ENCODE peak calls at places on chromosomes 12 and 14, in four cellular contexts. L is H54, U is AML-193, Y is nucleus accumbens. F is an unnamed sample.
A peak's percentile ranks its signal among the peaks of the same experiment; 100 is the strongest.

GRCh38 chr12:105982022-105982421 is 156.7 kb downstream of the NUAK1 start:
- DNase-seq in L (no peak), U (no peak), Y (no peak), F (no peak)

GRCh38 chr14:52464175-52464574 is 88.1 kb downstream of the TXNDC16 start:
- DNase-seq in L (no peak), U (no peak), Y (no peak), F (no peak)

GRCh38 chr12:34204830-34205285 is 182.6 kb downstream of the ALG10 start:
- DNase-seq in L (no peak), U (no peak), Y (no peak), F (no peak)

GRCh38 chr14:35140718-35141581 is 18.6 kb downstream of the PRORP start:
- DNase-seq in L (no peak), U (peak; percentile 58), Y (no peak), F (no peak)

GRCh38 chr14:46036099-46036498 is 615.5 kb downstream of the RPL10L start:
- DNase-seq in L (no peak), U (no peak), Y (no peak), F (no peak)

GRCh38 chr12:107586256-107586970 is 99.2 kb upstream of the PWP1 start:
- DNase-seq in L (no peak), U (no peak), Y (no peak), F (no peak)

GRCh38 chr12:28966049-28966778 is 182.9 kb upstream of the FAR2 start:
- DNase-seq in L (no peak), U (no peak), Y (no peak), F (no peak)

GRCh38 chr14:91186515-91187066 is 57.9 kb downstream of the GPR68 start:
- DNase-seq in L (no peak), U (no peak), Y (no peak), F (peak; percentile 49)

GRCh38 chr14:78153069-78153351 is 17.2 kb upstream of the NRXN3 start:
- DNase-seq in L (no peak), U (no peak), Y (no peak), F (peak; percentile 41)

GRCh38 chr14:95346820-95347219 is 27.1 kb upstream of the CLMN start:
- DNase-seq in L (peak; percentile 47), U (no peak), Y (no peak), F (no peak)

GRCh38 chr12:28583771-28584261 is 393.6 kb downstream of the CCDC91 start:
- DNase-seq in L (no peak), U (peak; percentile 77), Y (no peak), F (peak; percentile 78)

GRCh38 chr14:77181603-77182437 is at the start of gene TMEM63C:
- DNase-seq in L (peak; percentile 63), U (no peak), Y (no peak), F (no peak)

GRCh38 chr12:2682301-2683282 is 112.2 kb upstream of the FKBP4 start:
- DNase-seq in L (no peak), U (peak; percentile 67), Y (no peak), F (peak; percentile 15)

GRCh38 chr14:21997300-21997699 is 323.7 kb upstream of the OR4E1 start:
- DNase-seq in L (no peak), U (peak; percentile 34), Y (no peak), F (no peak)

GRCh38 chr14:86321151-86321550 is 791.2 kb downstream of the FLRT2 start:
- DNase-seq in L (no peak), U (no peak), Y (no peak), F (no peak)

GRCh38 chr12:117134721-117135120 is 35.5 kb upstream of the TESC start:
- DNase-seq in L (no peak), U (no peak), Y (no peak), F (no peak)

GRCh38 chr12:52525661-52526499 is 5.7 kb upstream of the KRT5 start:
- DNase-seq in L (no peak), U (no peak), Y (no peak), F (no peak)

F was measured in stromal cell of bone marrow.